ENCODE peak calls at places on chromosomes 4 and X, in five cellular contexts. A, R, K, P and Z are unnamed samples.

GRCh38 chr4:624705-625590 is at the start of gene PDE6B:
- DNase-seq in A (no peak), R (no peak), K (no peak), P (no peak), Z (no peak)

GRCh38 chr4:122205687-122206086 is 53.6 kb downstream of the BLTP1 start:
- DNase-seq in A (peak), R (no peak), K (no peak), P (no peak), Z (no peak)

GRCh38 chrX:78708830-78709229 is 38.7 kb upstream of the LPAR4 start:
- DNase-seq in A (no peak), R (no peak), K (no peak), P (no peak), Z (no peak)

GRCh38 chr4:78323439-78323838 is 228.1 kb upstream of the ANXA3 start:
- DNase-seq in A (no peak), R (no peak), K (no peak), P (no peak), Z (no peak)

GRCh38 chr4:154642361-154642760 is 29.9 kb upstream of the FGG start:
- DNase-seq in A (no peak), R (no peak), K (no peak), P (no peak), Z (no peak)

GRCh38 chrX:104482757-104483156 is 83.2 kb upstream of the IL1RAPL2 start:
- DNase-seq in A (peak), R (no peak), K (no peak), P (no peak), Z (no peak)

GRCh38 chr4:35975617-35976355 is 268.5 kb downstream of the ARAP2 start:
- DNase-seq in A (no peak), R (peak), K (no peak), P (no peak), Z (no peak)

GRCh38 chr4:11799182-11799581 is 370.5 kb upstream of the HS3ST1 start:
- DNase-seq in A (no peak), R (no peak), K (no peak), P (peak), Z (no peak)

GRCh38 chr4:67918428-67918827 is 34.6 kb upstream of the TMPRSS11D start:
- DNase-seq in A (peak), R (no peak), K (no peak), P (no peak), Z (no peak)

GRCh38 chr4:55356991-55357461 is 11.0 kb downstream of the SRD5A3 start:
- DNase-seq in A (peak), R (no peak), K (no peak), P (no peak), Z (no peak)

GRCh38 chrX:155857561-155857960 is 23.6 kb upstream of the VAMP7 start:
- DNase-seq in A (peak), R (peak), K (no peak), P (no peak), Z (no peak)

GRCh38 chr4:54063737-54064316 is 578 bp downstream of the CHIC2 start:
- DNase-seq in A (peak), R (peak), K (peak), P (peak), Z (peak)

GRCh38 chr4:22324422-22324821 is 191.4 kb downstream of the ADGRA3 start:
- DNase-seq in A (no peak), R (no peak), K (no peak), P (no peak), Z (no peak)

GRCh38 chr4:15149842-15150592 is 147.7 kb downstream of the CPEB2 start:
- DNase-seq in A (peak), R (peak), K (peak), P (peak), Z (peak)

GRCh38 chrX:41142130-41142529 is 56.9 kb downstream of the USP9X start:
- DNase-seq in A (peak), R (no peak), K (no peak), P (no peak), Z (no peak)

GRCh38 chr4:139054791-139055376 is 39.3 kb downstream of the NOCT start:
- DNase-seq in A (no peak), R (no peak), K (peak), P (no peak), Z (no peak)

GRCh38 chr4:123444298-123444731 is 47.7 kb downstream of the SPRY1 start:
- DNase-seq in A (no peak), R (peak), K (peak), P (peak), Z (peak)

GRCh38 chr4:134028411-134028810 is 173.2 kb downstream of the PABPC4L start:
- DNase-seq in A (no peak), R (no peak), K (no peak), P (no peak), Z (no peak)

GRCh38 chr4:7777017-7777710 is 162.5 kb downstream of the AFAP1 start:
- DNase-seq in A (no peak), R (no peak), K (no peak), P (no peak), Z (no peak)

GRCh38 chrX:67648361-67648760 is 104.5 kb downstream of the AR start:
- DNase-seq in A (no peak), R (no peak), K (no peak), P (no peak), Z (no peak)

GRCh38 chr4:6343950-6344408 is 74.3 kb downstream of the WFS1 start:
- DNase-seq in A (peak), R (peak), K (no peak), P (no peak), Z (no peak)

GRCh38 chrX:70033348-70033747 is 16.4 kb downstream of the AWAT2 start:
- DNase-seq in A (peak), R (peak), K (peak), P (no peak), Z (peak)
- TF ChIP-seq CTCF in A (peak), R (peak), K (peak), P (peak), Z (peak)

GRCh38 chr4:88526221-88526815 is 2.7 kb upstream of the PYURF start:
- DNase-seq in A (peak), R (no peak), K (no peak), P (no peak), Z (peak)
- TF ChIP-seq CTCF in A (peak), R (no peak), K (no peak), P (no peak), Z (peak)

GRCh38 chr4:184400375-184400870 is 73.9 kb downstream of the IRF2 start:
- DNase-seq in A (peak), R (no peak), K (no peak), P (no peak), Z (no peak)
- TF ChIP-seq CTCF in A (no peak), R (no peak), K (peak), P (no peak), Z (no peak)

GRCh38 chr4:145098675-145099037 is 545 bp downstream of the ABCE1 start:
- DNase-seq in A (peak), R (peak), K (peak), P (peak), Z (peak)

GRCh38 chr4:145097331-145097820 is 620 bp downstream of the ANAPC10 start:
- DNase-seq in A (no peak), R (peak), K (no peak), P (no peak), Z (no peak)

GRCh38 chr4:145097821-145098674 is at the start of the genes ABCE1 and ANAPC10:
- DNase-seq in A (peak), R (peak), K (peak), P (peak), Z (peak)

GRCh38 chr4:145101091-145101490 is 3.0 kb downstream of the ABCE1 start:
- DNase-seq in A (no peak), R (no peak), K (no peak), P (no peak), Z (no peak)

DNA sequence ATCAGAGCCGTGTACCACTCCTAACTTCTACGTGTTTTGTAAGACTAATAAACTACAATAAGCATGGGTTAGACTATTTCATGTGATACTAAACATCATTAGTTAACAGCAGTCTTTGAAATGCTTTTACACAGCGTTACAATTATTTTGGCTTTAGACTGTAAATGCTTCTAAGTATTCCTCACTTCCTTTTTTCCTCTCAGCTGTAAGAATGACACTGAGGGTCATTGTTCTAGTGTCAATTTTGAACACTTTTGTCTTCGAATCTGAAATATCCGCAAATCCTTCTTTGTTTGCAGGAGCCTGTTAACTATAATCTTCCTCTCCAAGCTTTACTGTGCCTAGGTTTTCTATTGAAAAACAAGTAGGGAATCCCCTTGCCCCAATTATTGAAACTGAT is 1.5 kb downstream of the ABCE1 start:
- DNase-seq in A (peak), R (peak), K (no peak), P (no peak), Z (no peak)
- TF ChIP-seq CTCF in A (no peak), R (no peak), K (no peak), P (no peak), Z (no peak)